ENCODE peak calls at places on chromosomes 4 and X, in four cellular contexts. S is H9, J is mesendoderm, T is H1. P is an unnamed sample.

GRCh38 chrX:112819013-112819635 is 21.5 kb downstream of the AMOT start:
- DNase-seq in T (no peak), S (no peak), J (no peak), P (peak)

GRCh38 chr4:145545538-145546224 is 64.0 kb downstream of the SMAD1 start:
- DNase-seq in T (no peak), J (no peak), S (no peak), P (peak)

GRCh38 chrX:133546441-133546840 is 131.2 kb upstream of the GPC4 start:
- DNase-seq in J (no peak), S (no peak), T (no peak), P (no peak)

GRCh38 chr4:5824635-5825034 is 68.3 kb downstream of the CRMP1 start:
- DNase-seq in J (peak), S (no peak), T (no peak), P (peak)

GRCh38 chr4:184515606-184516005 is 41.3 kb upstream of the IRF2 start:
- DNase-seq in T (no peak), S (no peak), J (no peak), P (no peak)

GRCh38 chr4:70925899-70926635 is 23.9 kb downstream of the MOB1B start:
- DNase-seq in S (no peak), T (no peak), J (no peak), P (no peak)

GRCh38 chr4:4216668-4217067 is 10.1 kb downstream of the OTOP1 start:
- DNase-seq in J (peak), T (no peak), S (peak), P (peak)

GRCh38 chrX:56812515-56813105 is 83.6 kb downstream of the NBDY start:
- DNase-seq in S (no peak), T (no peak), J (no peak), P (no peak)

GRCh38 chr4:10461091-10461849 is 4.0 kb upstream of the ZNF518B start:
- DNase-seq in T (peak), S (peak), J (peak), P (peak)

GRCh38 chr4:4284827-4285618 is 4.9 kb downstream of the LYAR start:
- DNase-seq in T (no peak), S (no peak), J (no peak), P (no peak)

GRCh38 chr4:23333556-23333945 is 556.3 kb downstream of the PPARGC1A start:
- DNase-seq in T (no peak), J (no peak), S (no peak), P (peak)

GRCh38 chrX:115940888-115941332 is 229.6 kb upstream of the AGTR2 start:
- DNase-seq in T (peak), J (peak), S (peak), P (peak)

GRCh38 chr4:140057693-140058092 is 96.3 kb downstream of the MAML3 start:
- DNase-seq in S (no peak), T (no peak), J (no peak), P (no peak)
- H3K4ac ChIP-seq in S (no peak), T (no peak), J (no peak), P (peak)

DNA sequence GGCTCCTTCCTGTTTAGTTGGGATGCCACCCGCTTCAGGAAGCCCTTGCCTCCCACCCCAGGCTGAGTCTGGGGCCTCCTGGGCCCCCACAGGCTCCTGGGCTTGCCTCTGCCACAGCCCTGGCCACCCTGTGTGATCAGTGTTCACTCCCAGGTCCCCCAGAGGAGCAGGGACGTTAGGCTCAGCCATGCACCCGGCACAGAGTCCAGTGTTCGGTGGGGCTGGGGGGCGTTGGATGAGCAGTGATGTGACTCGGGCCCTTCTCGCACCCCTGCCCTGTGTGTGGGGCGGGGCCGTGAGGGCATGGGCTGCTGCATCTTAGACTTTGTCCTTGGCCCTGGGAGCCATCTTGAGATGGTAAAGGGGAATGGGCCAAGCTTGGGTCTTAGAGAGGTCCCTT is 29.9 kb upstream of the HTRA3 start:
- DNase-seq in T (no peak), S (no peak), J (no peak), P (no peak)
- H3K56ac ChIP-seq in T (no peak), S (no peak), J (no peak), P (no peak)

DNA sequence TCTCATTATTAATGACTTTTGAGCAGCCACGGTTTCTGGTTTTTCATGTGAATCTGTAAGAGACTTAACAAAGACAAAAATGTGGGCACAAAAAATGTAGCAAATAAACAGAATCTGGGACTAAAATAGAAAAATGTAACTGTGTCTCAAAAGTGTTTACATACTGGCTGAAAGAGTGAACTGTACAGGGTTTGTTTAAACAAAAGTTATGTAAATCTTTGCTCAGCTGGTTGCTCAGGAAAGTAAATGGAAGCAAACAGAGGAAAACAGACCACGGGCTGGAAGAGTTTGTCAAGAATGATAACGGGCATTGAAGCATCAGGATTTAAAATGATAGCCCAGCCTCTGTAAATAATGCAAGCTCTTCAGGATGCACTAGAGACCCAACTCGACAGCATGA is 921.8 kb upstream of the FTHL17 start:
- DNase-seq in S (no peak), J (no peak), T (no peak), P (peak)
- H3K4ac ChIP-seq in S (no peak), J (no peak), T (no peak), P (no peak)

DNA sequence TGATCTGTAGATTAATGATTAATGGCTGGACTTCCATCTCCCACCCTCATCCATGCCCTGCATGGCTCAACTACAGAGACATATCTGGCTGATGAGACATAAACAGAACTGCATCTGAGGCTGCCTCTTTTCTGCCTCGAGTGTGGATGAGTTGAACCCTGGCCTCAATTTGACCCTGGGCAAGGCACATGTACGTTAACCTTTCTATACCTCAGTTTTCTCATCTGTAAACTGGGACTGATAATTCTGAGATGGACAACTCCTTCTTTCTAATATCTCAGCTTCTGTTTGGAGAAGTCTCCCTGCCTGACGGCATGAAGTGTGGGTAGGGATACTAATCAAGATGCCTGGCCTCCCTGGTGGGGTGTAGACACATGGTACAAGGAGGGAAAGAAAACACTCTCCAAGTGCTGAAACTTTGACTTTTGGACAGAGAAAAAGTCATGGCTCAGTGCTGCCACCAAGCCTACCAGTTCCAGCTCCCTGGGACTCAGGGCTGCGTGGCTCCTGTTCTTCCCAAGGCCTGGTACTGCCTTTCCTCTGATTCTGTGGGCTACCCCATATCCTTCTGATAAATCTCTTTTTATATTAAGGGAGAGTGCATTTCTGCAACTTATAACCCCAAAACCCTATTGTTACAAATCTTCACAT is 64.4 kb downstream of the HAUS3 start:
- DNase-seq in T (no peak), J (peak), S (no peak), P (no peak)
- H3K56ac ChIP-seq in T (no peak), J (no peak), S (no peak), P (no peak)

GRCh38 chr4:6989331-6989923 is 53.7 kb upstream of the TADA2B start:
- DNase-seq in J (no peak), S (no peak), T (no peak), P (no peak)

GRCh38 chr4:6991771-6992557 is 51.2 kb upstream of the TADA2B start:
- DNase-seq in J (no peak), T (no peak), S (no peak), P (peak)

GRCh38 chr4:6991249-6991648 is 51.9 kb upstream of the TADA2B start:
- DNase-seq in S (no peak), J (no peak), T (no peak), P (no peak)

GRCh38 chr4:6992728-6993655 is 50.2 kb upstream of the TADA2B start:
- DNase-seq in T (no peak), S (no peak), J (no peak), P (peak)

GRCh38 chr4:6990661-6991060 is 52.5 kb upstream of the TADA2B start:
- DNase-seq in J (no peak), T (no peak), S (no peak), P (no peak)
- H3K4ac ChIP-seq in J (no peak), T (no peak), S (no peak), P (peak)

GRCh38 chr4:185885604-185886003 is 73.6 kb upstream of the SORBS2 start:
- DNase-seq in J (no peak), S (no peak), T (no peak), P (no peak)

GRCh38 chr4:185888676-185889075 is 76.7 kb upstream of the SORBS2 start:
- DNase-seq in J (peak), T (no peak), S (no peak), P (no peak)

GRCh38 chr4:185885075-185885474 is 73.1 kb upstream of the SORBS2 start:
- DNase-seq in T (no peak), J (no peak), S (no peak), P (no peak)

GRCh38 chr4:185889566-185889965 is 77.6 kb upstream of the SORBS2 start:
- DNase-seq in S (no peak), J (no peak), T (no peak), P (no peak)

DNA sequence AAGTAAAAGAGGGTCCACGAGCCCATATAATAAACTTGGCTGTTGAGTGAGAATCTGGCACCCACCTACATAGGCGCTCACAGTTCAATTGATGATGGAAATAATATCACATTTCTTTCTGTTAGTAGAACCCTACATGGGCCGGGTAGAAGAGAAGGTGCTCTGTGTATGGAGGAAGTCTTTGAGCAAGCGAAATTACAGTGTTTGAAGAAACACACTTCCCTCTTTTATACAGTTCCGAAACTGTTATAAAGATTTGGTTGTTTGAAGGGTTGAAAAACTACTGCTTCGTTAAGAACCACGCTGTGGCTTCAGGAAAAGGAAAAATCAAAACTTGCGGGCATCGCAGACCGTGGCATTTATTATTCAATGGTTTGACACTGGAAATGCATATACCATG is 75.1 kb upstream of the SORBS2 start:
- DNase-seq in J (no peak), S (no peak), T (no peak), P (no peak)
- H3K56ac ChIP-seq in J (no peak), S (no peak), T (no peak), P (no peak)

GRCh38 chrX:12987900-12988594 is 13.1 kb downstream of the TMSB4X start:
- DNase-seq in J (no peak), S (no peak), T (no peak), P (no peak)
- H3K4ac ChIP-seq in J (no peak), S (no peak), T (no peak), P (no peak)

P was measured in IMR-90.